ENCODE peak calls at places on chromosomes 4 and X, in four cellular contexts. G is IMR-90, S is trophoblast cell, Z is mesenchymal stem cell. I is an unnamed sample.

GRCh38 chr4:184265566-184266351 is 48.1 kb upstream of the ENPP6 start:
- DNase-seq in G (peak; percentile 61), S (peak; percentile 56), Z (peak; percentile 34), I (no peak)

GRCh38 chr4:53592686-53593641 is 1.7 kb upstream of the LNX1 start:
- DNase-seq in G (no peak), Z (peak; percentile 47), S (peak; percentile 53), I (no peak)

GRCh38 chrX:47172971-47173792 is 20.4 kb upstream of the UBA1 start:
- DNase-seq in G (no peak), Z (no peak), S (no peak), I (no peak)

GRCh38 chr4:140776551-140776950 is 20.4 kb upstream of the TBC1D9 start:
- DNase-seq in Z (no peak), G (no peak), S (no peak), I (no peak)

GRCh38 chr4:152106113-152106763 is 345.4 kb upstream of the GATB start:
- DNase-seq in S (peak; percentile 60), G (peak; percentile 97), Z (peak; percentile 99), I (no peak)

GRCh38 chr4:168059251-168059650 is 33.1 kb upstream of the ANXA10 start:
- DNase-seq in G (peak; percentile 72), S (no peak), Z (no peak), I (no peak)

GRCh38 chr4:147822128-147822527 is 90.2 kb downstream of the ARHGAP10 start:
- DNase-seq in G (peak; percentile 79), S (peak; percentile 47), Z (peak; percentile 56), I (no peak)

GRCh38 chrX:42375080-42375479 is 402.9 kb downstream of the PPP1R2C start:
- DNase-seq in S (no peak), Z (no peak), G (no peak), I (no peak)

GRCh38 chrX:131270085-131270484 is 19.0 kb downstream of the IGSF1 start:
- DNase-seq in Z (no peak), G (no peak), S (no peak), I (no peak)

GRCh38 chrX:103396186-103396585 is 19.8 kb downstream of the BEX3 start:
- DNase-seq in G (peak; percentile 75), Z (no peak), S (no peak), I (no peak)

GRCh38 chrX:18855919-18856644 is 127.8 kb downstream of the PHKA2 start:
- DNase-seq in Z (peak; percentile 55), G (no peak), S (no peak), I (no peak)

GRCh38 chr4:113394108-113394729 is 344.8 kb downstream of the ANK2 start:
- DNase-seq in Z (no peak), S (no peak), G (no peak), I (no peak)

GRCh38 chr4:76712564-76712963 is 185.4 kb downstream of the SOWAHB start:
- DNase-seq in G (no peak), S (peak; percentile 20), Z (no peak), I (no peak)

GRCh38 chrX:135315864-135316263 is 6.6 kb downstream of the ETDC start:
- DNase-seq in S (no peak), Z (no peak), G (no peak), I (no peak)

GRCh38 chrX:107153005-107153404 is 34.4 kb upstream of the RBM41 start:
- DNase-seq in G (no peak), S (no peak), Z (no peak), I (no peak)

GRCh38 chr4:155819066-155819465 is 47.0 kb downstream of the ASIC5 start:
- DNase-seq in S (no peak), G (no peak), Z (no peak), I (no peak)

GRCh38 chrX:85113746-85114145 is 110.1 kb downstream of the APOOL start:
- DNase-seq in Z (no peak), S (no peak), G (no peak), I (no peak)

GRCh38 chr4:13496605-13497004 is 12.5 kb upstream of the RAB28 start:
- DNase-seq in Z (no peak), G (no peak), S (no peak), I (no peak)

GRCh38 chr4:119189638-119190037 is 22.9 kb upstream of the USP53 start:
- DNase-seq in S (peak; percentile 43), Z (no peak), G (no peak), I (no peak)

GRCh38 chrX:140766024-140766611 is 56.6 kb downstream of the LINC00632 start:
- DNase-seq in G (peak; percentile 66), S (no peak), Z (peak; percentile 72), I (peak; percentile 51)

GRCh38 chr4:30172416-30172815 is 547.8 kb upstream of the PCDH7 start:
- DNase-seq in S (no peak), G (peak; percentile 2), Z (no peak), I (no peak)

GRCh38 chr4:114286275-114286674 is 306.8 kb upstream of the ARSJ start:
- DNase-seq in S (no peak), Z (no peak), G (peak; percentile 64), I (no peak)

GRCh38 chrX:91434351-91435168 is at the start of gene PABPC5:
- DNase-seq in G (peak; percentile 82), Z (peak; percentile 82), S (no peak), I (peak; percentile 53)

GRCh38 chr4:100722133-100722532 is 204.3 kb upstream of the EMCN start:
- DNase-seq in G (no peak), Z (no peak), S (no peak), I (no peak)

GRCh38 chrX:130915302-130915701 is 12.3 kb upstream of the ENOX2 start:
- DNase-seq in G (peak; percentile 37), Z (peak; percentile 28), S (no peak), I (no peak)

GRCh38 chr4:76611164-76611563 is 176.1 kb downstream of the SHROOM3 start:
- DNase-seq in G (peak; percentile 67), S (no peak), Z (no peak), I (no peak)

GRCh38 chrX:150324035-150324728 is 38.9 kb upstream of the MAMLD1 start:
- DNase-seq in S (peak; percentile 63), G (peak; percentile 94), Z (peak; percentile 89), I (no peak)

GRCh38 chrX:44874481-44875184 is 1.6 kb downstream of the KDM6A start:
- DNase-seq in G (peak; percentile 49), Z (peak; percentile 65), S (no peak), I (no peak)

GRCh38 chr4:66571145-66571544 is 900.9 kb upstream of the EPHA5 start:
- DNase-seq in G (no peak), S (no peak), Z (no peak), I (no peak)

GRCh38 chrX:54776987-54777672 is 20.9 kb downstream of the ITIH6 start:
- DNase-seq in G (no peak), Z (no peak), S (no peak), I (no peak)

GRCh38 chr4:76966024-76966579 is 16.6 kb downstream of the SEPTIN11 start:
- DNase-seq in G (no peak), S (no peak), Z (no peak), I (no peak)

GRCh38 chr4:7582313-7583096 is 147.8 kb upstream of the PSAPL1 start:
- DNase-seq in G (no peak), S (no peak), Z (no peak), I (no peak)

GRCh38 chr4:90159193-90159592 is 32.0 kb downstream of the CCSER1 start:
- DNase-seq in Z (no peak), G (no peak), S (no peak), I (no peak)

GRCh38 chr4:163392328-163392727 is 48.6 kb downstream of the NPY5R start:
- DNase-seq in S (no peak), G (no peak), Z (peak; percentile 27), I (no peak)

GRCh38 chr4:32991663-32992062 is 2271.5 kb downstream of the PCDH7 start:
- DNase-seq in S (no peak), Z (no peak), G (no peak), I (no peak)

GRCh38 chr4:71907782-71908181 is 123.9 kb upstream of the GC start:
- DNase-seq in Z (no peak), G (no peak), S (no peak), I (no peak)

GRCh38 chr4:48109413-48110263 is 24.4 kb downstream of the TXK start:
- DNase-seq in Z (peak; percentile 46), S (peak; percentile 33), G (peak; percentile 40), I (no peak)

DNA sequence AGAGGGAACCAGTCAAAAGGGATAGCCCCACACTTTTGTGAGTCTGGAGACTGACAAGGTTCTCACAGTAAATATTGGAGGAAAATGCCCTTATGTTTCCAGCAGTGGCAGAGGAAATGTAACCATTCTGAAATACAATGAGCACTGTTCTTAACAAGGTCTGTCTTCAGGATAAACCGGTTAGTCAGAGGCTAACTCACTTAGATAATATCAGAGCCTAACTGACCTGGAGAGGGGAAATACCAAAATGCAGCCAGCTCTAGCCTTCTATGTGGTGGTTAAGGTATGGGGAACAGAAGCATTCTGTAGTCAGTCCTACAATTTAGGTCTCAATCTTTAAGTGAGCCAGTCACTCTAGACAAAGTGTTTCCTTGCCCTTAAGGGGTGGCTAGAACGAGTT is 70.8 kb downstream of the TBCK start:
- DNase-seq in S (peak; percentile 42), Z (no peak), G (peak; percentile 1), I (no peak)
- H3K36me3 ChIP-seq in S (no peaks in the 10 kb centered on the region), Z (peaks cover 51% of the 10 kb centered on the region), G (peaks cover 4% of the 10 kb centered on the region), I (peaks cover 4% of the 10 kb centered on the region)

DNA sequence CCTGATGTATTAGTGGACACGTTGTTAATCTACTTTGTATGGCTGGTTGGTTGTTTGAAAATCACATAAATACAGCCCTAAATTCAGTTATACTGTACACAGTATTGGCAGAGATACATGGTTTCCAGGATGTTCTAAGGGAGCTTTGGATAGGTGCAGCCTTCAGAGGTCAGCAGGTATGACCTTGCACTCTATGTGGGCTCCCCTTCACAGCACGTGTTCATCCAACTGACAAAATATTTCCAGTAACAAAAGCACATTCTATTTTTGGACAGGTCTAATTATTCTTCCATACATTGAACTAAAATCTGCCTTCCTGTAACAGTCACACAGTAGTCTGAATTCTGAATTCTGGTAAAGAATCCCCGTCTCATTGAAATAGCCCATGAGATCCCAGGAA is 92.8 kb upstream of the RAPGEF2 start:
- DNase-seq in G (no peak), Z (no peak), S (no peak), I (no peak)
- H2AFZ ChIP-seq in G (no peak overlapping the region), Z (no peak overlapping the region), S (no peak overlapping the region), I (no peak overlapping the region)

DNA sequence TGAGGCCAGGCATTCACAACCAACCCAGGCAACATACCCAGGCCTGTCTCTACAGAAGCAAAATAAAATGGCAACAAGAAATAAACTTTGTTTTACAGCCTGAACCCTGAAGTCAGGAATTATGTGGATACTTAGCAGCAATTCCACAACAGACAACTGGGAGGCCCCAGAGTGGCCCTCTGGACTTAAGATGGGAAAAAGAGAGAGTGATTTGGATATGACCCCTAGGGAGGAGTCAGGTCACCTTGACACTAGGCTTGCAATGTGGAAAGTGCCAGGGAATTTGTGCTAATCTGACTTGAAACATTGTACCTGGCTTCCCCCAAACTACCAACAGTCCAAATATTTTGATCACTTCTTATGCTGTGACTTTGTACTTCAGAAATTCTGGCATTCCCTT is 193.1 kb downstream of the PARM1 start:
- DNase-seq in Z (no peak), S (no peak), G (no peak), I (no peak)
- H4K91ac ChIP-seq in Z (no peak overlapping the region), S (no peak overlapping the region), G (no peak overlapping the region), I (no peak overlapping the region)

GRCh38 chr4:80069108-80069836 is 3.8 kb downstream of the ANTXR2 start:
- DNase-seq in Z (no peak), G (peak; percentile 36), S (no peak), I (no peak)
- H3K36me3 ChIP-seq in Z (peaks cover 69% of the 10 kb centered on the region), G (peaks cover 20% of the 10 kb centered on the region), S (peaks cover 3% of the 10 kb centered on the region), I (peaks cover 60% of the 10 kb centered on the region)

DNA sequence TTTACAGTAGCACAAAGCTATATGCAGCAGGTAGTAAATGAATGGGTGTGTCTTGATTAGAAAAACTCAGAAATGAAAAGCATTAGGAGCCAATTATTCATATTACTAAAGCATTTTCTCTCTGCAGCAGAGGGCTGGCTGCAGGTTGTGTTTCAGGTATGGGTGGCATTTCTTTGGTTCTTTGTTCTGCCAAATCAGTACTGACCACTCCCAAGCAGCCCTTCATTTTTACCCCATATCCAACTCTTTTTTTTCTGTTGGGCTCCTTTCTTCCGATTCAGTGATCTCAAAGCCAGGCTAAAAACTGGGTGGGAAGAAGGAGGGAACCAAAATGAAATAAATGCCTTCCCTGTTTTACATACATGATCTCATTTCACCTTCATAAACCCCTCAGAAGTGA is 162.3 kb downstream of the SPRY1 start:
- DNase-seq in Z (no peak), S (no peak), G (no peak), I (no peak)
- H2AFZ ChIP-seq in Z (no peak overlapping the region), S (no peak overlapping the region), G (no peak overlapping the region), I (no peak overlapping the region)